ENCODE peak calls at places on chromosomes 6 and 20, in five cellular contexts. G is cardiac fibroblast, E is foreskin keratinocyte, M is A549, Y is AG10803. W is an unnamed sample.

GRCh38 chr6:104711371-104711770 is 148.3 kb downstream of the HACE1 start:
- DNase-seq in G (peak; percentile 55), E (peak; percentile 47), M (peak; percentile 25), Y (peak; percentile 66), W (peak; percentile 8)

GRCh38 chr6:5208039-5208438 is 52.7 kb downstream of the LYRM4 start:
- DNase-seq in G (peak; percentile 66), E (no peak), M (no peak), Y (peak; percentile 87), W (no peak)

GRCh38 chr6:53894086-53894485 is 99.3 kb downstream of the LRRC1 start:
- DNase-seq in G (peak; percentile 46), E (peak; percentile 63), M (no peak), Y (peak; percentile 51), W (peak; percentile 24)

GRCh38 chr20:43917380-43917779 is 2.7 kb downstream of the TOX2 start:
- DNase-seq in G (no peak), E (no peak), M (no peak), Y (no peak), W (no peak)

GRCh38 chr6:122845916-122846632 is 57.0 kb downstream of the SMPDL3A start:
- DNase-seq in G (peak; percentile 16), E (no peak), M (no peak), Y (peak; percentile 67), W (no peak)

GRCh38 chr6:163249651-163250101 is 164.8 kb upstream of the QKI start:
- DNase-seq in G (no peak), E (no peak), M (no peak), Y (no peak), W (no peak)

GRCh38 chr6:154509421-154510143 is 903 bp downstream of the CNKSR3 start:
- DNase-seq in G (peak; percentile 46), E (peak; percentile 22), M (no peak), Y (peak; percentile 43), W (no peak)

GRCh38 chr6:167819640-167820039 is 7.1 kb upstream of the AFDN start:
- DNase-seq in G (no peak), E (no peak), M (no peak), Y (no peak), W (no peak)

GRCh38 chr20:18288748-18289705 is 700 bp downstream of the ZNF133 start:
- DNase-seq in G (peak; percentile 24), E (no peak), M (peak; percentile 40), Y (peak; percentile 9), W (peak; percentile 2)

GRCh38 chr6:166104107-166104506 is 63.5 kb downstream of the TBXT start:
- DNase-seq in G (peak; percentile 42), E (no peak), M (no peak), Y (peak; percentile 70), W (no peak)

GRCh38 chr20:24739751-24740150 is 209.3 kb upstream of the CST7 start:
- DNase-seq in G (no peak), E (no peak), M (no peak), Y (no peak), W (no peak)

GRCh38 chr6:152267967-152268845 is 369.0 kb downstream of the SYNE1 start:
- DNase-seq in G (peak; percentile 44), E (no peak), M (peak; percentile 3), Y (no peak), W (no peak)

GRCh38 chr6:11964729-11965128 is 47.4 kb upstream of the HIVEP1 start:
- DNase-seq in G (no peak), E (no peak), M (no peak), Y (peak; percentile 50), W (no peak)

GRCh38 chr6:46972521-46972920 is 50.8 kb upstream of the ADGRF5 start:
- DNase-seq in G (peak; percentile 72), E (no peak), M (no peak), Y (no peak), W (no peak)

GRCh38 chr20:4067600-4068261 is 52.4 kb upstream of the RNF24 start:
- DNase-seq in G (peak; percentile 51), E (no peak), M (no peak), Y (peak; percentile 78), W (peak; percentile 77)

GRCh38 chr6:39339557-39340555 is 17.4 kb upstream of the KCNK16 start:
- DNase-seq in G (no peak), E (no peak), M (no peak), Y (no peak), W (no peak)

GRCh38 chr6:28597924-28598323 is 72.2 kb downstream of the GPX5 start:
- DNase-seq in G (no peak), E (no peak), M (peak; percentile 55), Y (no peak), W (no peak)

GRCh38 chr6:111668410-111668809 is 62.7 kb upstream of the TRAF3IP2 start:
- DNase-seq in G (no peak), E (no peak), M (peak; percentile 17), Y (no peak), W (no peak)
- TF ChIP-seq CTCF in G (peak; percentile 26), E (peak; percentile 17), M (no peak), Y (peak; percentile 38), W (peak; percentile 61)

DNA sequence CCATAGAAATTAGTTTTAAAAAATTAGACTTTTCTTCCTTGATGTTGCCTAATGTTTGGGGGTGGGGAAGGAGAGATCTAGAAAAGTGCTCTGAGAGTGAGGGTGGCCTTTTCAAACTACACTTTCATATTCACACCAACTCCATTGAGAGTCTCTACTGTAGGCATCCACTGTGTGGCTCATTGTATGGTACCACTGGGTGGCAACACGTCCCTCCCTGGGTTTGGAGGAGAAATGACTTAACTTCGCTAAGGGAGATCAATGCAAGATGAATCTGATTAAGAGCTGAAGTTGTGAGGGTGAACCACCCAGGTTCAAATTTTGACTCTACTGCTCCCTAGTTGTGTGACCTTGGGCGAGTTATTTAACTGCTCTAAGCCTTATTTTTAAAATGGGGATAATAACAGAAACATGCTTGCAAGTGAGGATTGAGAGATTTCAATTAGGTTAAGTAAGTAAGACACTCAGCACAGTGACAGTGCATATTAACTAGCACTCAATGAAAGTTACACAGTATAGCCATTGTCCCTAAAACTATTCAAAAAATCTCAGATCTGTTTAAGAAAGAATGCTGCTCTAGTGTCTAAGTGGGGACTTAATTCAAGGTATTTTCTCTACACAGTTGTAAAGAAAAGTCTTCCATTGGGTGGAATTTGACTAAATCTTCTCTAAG is 193.5 kb upstream of the CNR1 start:
- DNase-seq in G (no peak), E (no peak), M (no peak), Y (no peak), W (no peak)
- TF ChIP-seq CTCF in G (no peak), E (no peak), M (no peak), Y (peak; percentile 13), W (no peak)

DNA sequence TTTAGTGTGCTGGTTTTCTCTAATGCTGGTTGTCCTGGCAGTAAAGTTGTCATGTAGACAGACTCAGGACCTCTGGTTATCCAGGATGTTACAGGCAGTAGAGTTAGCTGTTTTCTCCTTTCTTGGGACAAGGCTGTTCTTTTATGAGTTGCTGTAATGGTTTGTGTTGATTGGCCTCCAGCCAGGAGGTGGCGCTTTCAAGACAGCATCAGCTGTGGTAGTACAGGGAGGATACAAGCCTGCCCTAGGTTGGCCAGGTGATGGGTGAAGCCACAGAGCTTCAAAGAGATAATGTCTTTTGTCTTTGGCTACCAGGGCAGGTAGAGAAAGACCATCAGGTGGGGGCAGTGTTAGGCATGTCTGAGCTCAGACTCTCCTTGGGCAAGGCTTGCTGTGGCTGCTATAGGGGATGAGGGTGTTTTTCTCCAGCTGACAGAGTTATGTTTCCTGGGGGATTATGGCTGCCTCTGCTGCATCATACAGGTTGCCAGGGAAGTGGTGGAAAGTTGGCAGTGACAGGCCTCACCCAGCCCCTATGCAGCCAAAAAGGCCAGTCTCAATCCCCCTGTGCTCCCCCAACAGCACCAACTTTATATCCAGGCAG is 127.2 kb upstream of the TAB2 start:
- DNase-seq in G (peak; percentile 28), E (peak; percentile 5), M (no peak), Y (no peak), W (no peak)
- TF ChIP-seq CTCF in G (peak; percentile 15), E (peak; percentile 64), M (no peak), Y (no peak), W (peak; percentile 34)

DNA sequence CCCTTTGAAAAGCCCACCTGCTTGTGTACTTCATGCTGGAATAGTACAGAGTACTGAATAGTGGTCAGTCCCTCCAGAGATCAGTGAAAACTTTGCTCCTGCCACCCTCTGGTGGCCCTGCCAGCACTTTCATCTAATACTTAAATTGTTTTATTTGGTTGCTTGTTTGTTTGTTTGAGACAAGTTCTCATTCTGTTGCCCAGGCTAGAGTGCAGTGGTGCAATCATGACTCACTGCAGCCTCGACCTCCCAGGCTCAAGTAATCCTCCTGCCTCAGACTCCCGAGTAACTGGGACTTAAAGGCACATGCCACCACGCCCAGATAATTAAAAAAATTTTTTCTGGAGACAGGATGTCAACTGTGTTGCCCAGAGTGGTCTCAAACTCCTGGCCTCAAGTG is 9.1 kb downstream of the FAM83D start:
- DNase-seq in G (peak; percentile 56), E (no peak), M (peak; percentile 51), Y (peak; percentile 25), W (peak; percentile 46)
- TF ChIP-seq CTCF in G (peak; percentile 30), E (peak; percentile 45), M (peak; percentile 44), Y (peak; percentile 23), W (peak; percentile 64)

GRCh38 chr20:49938173-49939163 is 2.3 kb downstream of the RNF114 start:
- DNase-seq in G (peak; percentile 85), E (no peak), M (no peak), Y (peak; percentile 74), W (peak; percentile 46)

GRCh38 chr20:49935746-49936152 is 448 bp upstream of the RNF114 start:
- DNase-seq in G (no peak), E (no peak), M (no peak), Y (no peak), W (no peak)

GRCh38 chr20:49941456-49941855 is 5.3 kb downstream of the RNF114 start:
- DNase-seq in G (no peak), E (no peak), M (no peak), Y (no peak), W (no peak)

GRCh38 chr20:49937023-49937929 is 1.1 kb downstream of the RNF114 start:
- DNase-seq in G (no peak), E (no peak), M (no peak), Y (no peak), W (no peak)

GRCh38 chr20:49936153-49937022 is at the start of gene RNF114:
- DNase-seq in G (peak; percentile 93), E (no peak), M (peak; percentile 72), Y (peak; percentile 85), W (peak; percentile 73)
- TF ChIP-seq CTCF in G (no peak), E (peak; percentile 21), M (no peak), Y (no peak), W (peak; percentile 25)

DNA sequence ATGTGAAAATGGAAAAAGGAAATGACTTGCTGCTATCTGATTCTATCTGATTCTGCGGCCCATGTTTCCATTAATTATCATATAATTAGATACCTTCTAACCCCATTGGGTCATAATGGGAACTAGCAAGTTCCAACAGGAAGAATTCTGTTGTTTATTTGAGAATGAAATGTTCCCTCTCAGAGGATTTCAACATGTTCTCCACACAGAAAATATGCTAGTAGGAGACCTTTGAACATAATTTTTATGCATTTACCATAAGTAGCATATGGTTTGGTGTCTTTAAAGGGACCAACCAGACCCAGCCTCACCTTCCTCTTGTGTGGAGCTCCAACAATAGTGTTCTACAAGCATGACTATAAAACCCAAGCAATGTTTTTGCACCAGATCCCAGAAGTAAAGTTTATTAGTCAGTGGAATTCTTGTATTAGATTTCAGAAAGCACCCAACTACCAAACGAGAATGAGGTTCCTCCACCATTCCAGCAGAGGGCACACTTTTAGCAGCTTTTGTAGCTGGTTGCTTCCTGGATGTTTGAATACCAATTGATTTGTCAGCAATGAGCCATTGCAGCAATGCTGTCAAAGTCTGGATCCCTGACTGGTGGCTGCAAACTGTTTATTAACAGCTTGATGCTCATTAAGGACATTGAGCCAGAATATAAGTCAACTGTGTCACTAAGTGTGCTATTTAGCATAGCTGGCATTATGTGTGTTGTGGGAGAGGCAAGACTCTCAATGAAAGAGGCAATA is 143.6 kb upstream of the GJE1 start:
- DNase-seq in G (peak; percentile 81), E (peak; percentile 33), M (peak; percentile 20), Y (peak; percentile 78), W (peak; percentile 79)
- TF ChIP-seq CTCF in G (peak; percentile 83), E (peak; percentile 94), M (peak; percentile 66), Y (peak; percentile 97), W (peak; percentile 96)